ENCODE peak calls at places on chromosomes 2 and 18, in five cellular contexts. One of them, this sample, is unnamed.

GRCh38 chr2:195017890-195018289 is 639.1 kb upstream of the SLC39A10 start:
- DNase-seq in NCI-H1092: no peak
- DNase-seq in GM20000: no peak
- DNase-seq in HTR-8/SVneo: no peak
- DNase-seq in T-helper 17 cell: no peak
- DNase-seq in this sample: no peak

GRCh38 chr2:515728-516127 is 161.5 kb downstream of the TMEM18 start:
- DNase-seq in HTR-8/SVneo: no peak
- DNase-seq in NCI-H1092: no peak
- DNase-seq in T-helper 17 cell: no peak
- DNase-seq in GM20000: no peak
- DNase-seq in this sample: no peak

GRCh38 chr2:10792001-10792400 is 20.6 kb downstream of the PDIA6 start:
- DNase-seq in GM20000: no peak
- DNase-seq in T-helper 17 cell: no peak
- DNase-seq in NCI-H1092: no peak
- DNase-seq in HTR-8/SVneo: no peak
- DNase-seq in this sample: no peak

GRCh38 chr18:56240405-56240804 is 398.0 kb downstream of the TXNL1 start:
- DNase-seq in T-helper 17 cell: no peak
- DNase-seq in HTR-8/SVneo: no peak
- DNase-seq in NCI-H1092: no peak
- DNase-seq in GM20000: no peak
- DNase-seq in this sample: peak; percentile 63

GRCh38 chr2:241818943-241819270 is 9.9 kb downstream of the NEU4 start:
- DNase-seq in GM20000: no peak
- DNase-seq in NCI-H1092: no peak
- DNase-seq in HTR-8/SVneo: no peak
- DNase-seq in T-helper 17 cell: no peak
- DNase-seq in this sample: no peak

GRCh38 chr2:39468574-39469331 is 31.7 kb upstream of the MAP4K3 start:
- DNase-seq in NCI-H1092: no peak
- DNase-seq in HTR-8/SVneo: no peak
- DNase-seq in GM20000: no peak
- DNase-seq in T-helper 17 cell: no peak
- DNase-seq in this sample: no peak

GRCh38 chr2:71358931-71359671 is 27.5 kb downstream of the ZNF638 start:
- DNase-seq in T-helper 17 cell: no peak
- DNase-seq in NCI-H1092: no peak
- DNase-seq in GM20000: no peak
- DNase-seq in HTR-8/SVneo: no peak
- DNase-seq in this sample: peak; percentile 59

GRCh38 chr2:7953184-7953583 is 728.7 kb upstream of the ID2 start:
- DNase-seq in GM20000: no peak
- DNase-seq in NCI-H1092: no peak
- DNase-seq in HTR-8/SVneo: no peak
- DNase-seq in T-helper 17 cell: no peak
- DNase-seq in this sample: no peak

GRCh38 chr2:137969418-137969765 is 5.1 kb downstream of the HNMT start:
- DNase-seq in HTR-8/SVneo: peak; percentile 51
- DNase-seq in NCI-H1092: peak; percentile 78
- DNase-seq in GM20000: no peak
- DNase-seq in T-helper 17 cell: no peak
- DNase-seq in this sample: peak; percentile 91

GRCh38 chr2:30871440-30871839 is 64.2 kb upstream of the CAPN13 start:
- DNase-seq in NCI-H1092: no peak
- DNase-seq in GM20000: no peak
- DNase-seq in T-helper 17 cell: no peak
- DNase-seq in HTR-8/SVneo: no peak
- DNase-seq in this sample: no peak

GRCh38 chr2:237726401-237726830 is 72.2 kb upstream of the RBM44 start:
- DNase-seq in NCI-H1092: peak; percentile 87
- DNase-seq in T-helper 17 cell: no peak
- DNase-seq in GM20000: no peak
- DNase-seq in HTR-8/SVneo: no peak
- DNase-seq in this sample: peak; percentile 82

GRCh38 chr2:14342313-14342712 is 290.2 kb upstream of the LRATD1 start:
- DNase-seq in NCI-H1092: no peak
- DNase-seq in T-helper 17 cell: no peak
- DNase-seq in HTR-8/SVneo: no peak
- DNase-seq in GM20000: no peak
- DNase-seq in this sample: no peak

GRCh38 chr2:105843797-105844374 is 99.2 kb downstream of the NCK2 start:
- DNase-seq in HTR-8/SVneo: no peak
- DNase-seq in NCI-H1092: no peak
- DNase-seq in T-helper 17 cell: no peak
- DNase-seq in GM20000: no peak
- DNase-seq in this sample: no peak

GRCh38 chr2:147097747-147098146 is 747.1 kb upstream of the ACVR2A start:
- DNase-seq in T-helper 17 cell: no peak
- DNase-seq in GM20000: no peak
- DNase-seq in NCI-H1092: no peak
- DNase-seq in HTR-8/SVneo: no peak
- DNase-seq in this sample: no peak

GRCh38 chr2:9950521-9951271 is 797 bp upstream of the GRHL1 start:
- DNase-seq in NCI-H1092: no peak
- DNase-seq in HTR-8/SVneo: peak; percentile 48
- DNase-seq in T-helper 17 cell: no peak
- DNase-seq in GM20000: peak; percentile 88
- DNase-seq in this sample: no peak

GRCh38 chr18:13051159-13051558 is 60.0 kb downstream of the CEP192 start:
- DNase-seq in GM20000: no peak
- DNase-seq in HTR-8/SVneo: no peak
- DNase-seq in T-helper 17 cell: no peak
- DNase-seq in NCI-H1092: no peak
- DNase-seq in this sample: peak; percentile 10

This sample was measured in astrocyte of the spinal cord.